ENCODE peak calls at places on chromosome 1, in nine cellular contexts. One of them, this sample, is unnamed.

GRCh38 chr1:48036693-48037386 is 39.7 kb upstream of the TRABD2B start:
- DNase-seq in aorta: no peak
- DNase-seq in type B pancreatic cell: no peak
- DNase-seq in Ammon's horn: no peak
- DNase-seq in stimulated activated CD4-positive, alpha-beta T cell treated with anti-CD3 and anti-CD28 coated beads, TNF-alpha, amount 100 ng/mL, for 1 hour: no peak
- DNase-seq in nucleus accumbens: no peak
- DNase-seq in retina: no peak
- DNase-seq in iris pigment epithelial cell: peak; percentile 55
- DNase-seq in epithelial cell of esophagus: peak; percentile 26
- DNase-seq in this sample: no peak

GRCh38 chr1:182716740-182717720 is 32.6 kb upstream of the RGS8 start:
- DNase-seq in Ammon's horn: no peak
- DNase-seq in iris pigment epithelial cell: no peak
- DNase-seq in type B pancreatic cell: no peak
- DNase-seq in epithelial cell of esophagus: no peak
- DNase-seq in aorta: no peak
- DNase-seq in retina: no peak
- DNase-seq in nucleus accumbens: no peak
- DNase-seq in stimulated activated CD4-positive, alpha-beta T cell treated with anti-CD3 and anti-CD28 coated beads, TNF-alpha, amount 100 ng/mL, for 1 hour: no peak
- DNase-seq in this sample: no peak

GRCh38 chr1:196933531-196934189 is 9.9 kb upstream of the CFHR2 start:
- DNase-seq in aorta: peak; percentile 38
- DNase-seq in retina: no peak
- DNase-seq in stimulated activated CD4-positive, alpha-beta T cell treated with anti-CD3 and anti-CD28 coated beads, TNF-alpha, amount 100 ng/mL, for 1 hour: no peak
- DNase-seq in iris pigment epithelial cell: no peak
- DNase-seq in Ammon's horn: no peak
- DNase-seq in epithelial cell of esophagus: no peak
- DNase-seq in type B pancreatic cell: no peak
- DNase-seq in nucleus accumbens: no peak
- DNase-seq in this sample: no peak

GRCh38 chr1:160416369-160416768 is 16.0 kb downstream of the VANGL2 start:
- DNase-seq in aorta: no peak
- DNase-seq in Ammon's horn: no peak
- DNase-seq in epithelial cell of esophagus: peak; percentile 74
- DNase-seq in type B pancreatic cell: no peak
- DNase-seq in nucleus accumbens: no peak
- DNase-seq in stimulated activated CD4-positive, alpha-beta T cell treated with anti-CD3 and anti-CD28 coated beads, TNF-alpha, amount 100 ng/mL, for 1 hour: no peak
- DNase-seq in iris pigment epithelial cell: peak; percentile 31
- DNase-seq in retina: peak; percentile 34
- DNase-seq in this sample: no peak

GRCh38 chr1:216306830-216307229 is 116.4 kb downstream of the USH2A start:
- DNase-seq in Ammon's horn: no peak
- DNase-seq in retina: no peak
- DNase-seq in nucleus accumbens: no peak
- DNase-seq in type B pancreatic cell: no peak
- DNase-seq in iris pigment epithelial cell: no peak
- DNase-seq in epithelial cell of esophagus: no peak
- DNase-seq in stimulated activated CD4-positive, alpha-beta T cell treated with anti-CD3 and anti-CD28 coated beads, TNF-alpha, amount 100 ng/mL, for 1 hour: no peak
- DNase-seq in aorta: no peak
- DNase-seq in this sample: no peak

GRCh38 chr1:218985424-218985823 is 188.3 kb upstream of the LYPLAL1 start:
- DNase-seq in epithelial cell of esophagus: no peak
- DNase-seq in stimulated activated CD4-positive, alpha-beta T cell treated with anti-CD3 and anti-CD28 coated beads, TNF-alpha, amount 100 ng/mL, for 1 hour: no peak
- DNase-seq in nucleus accumbens: no peak
- DNase-seq in retina: no peak
- DNase-seq in aorta: no peak
- DNase-seq in Ammon's horn: no peak
- DNase-seq in type B pancreatic cell: no peak
- DNase-seq in iris pigment epithelial cell: no peak
- DNase-seq in this sample: no peak

GRCh38 chr1:206575165-206575893 is 36.9 kb downstream of the EIF2D start:
- DNase-seq in stimulated activated CD4-positive, alpha-beta T cell treated with anti-CD3 and anti-CD28 coated beads, TNF-alpha, amount 100 ng/mL, for 1 hour: no peak
- DNase-seq in aorta: peak; percentile 72
- DNase-seq in epithelial cell of esophagus: peak; percentile 90
- DNase-seq in retina: no peak
- DNase-seq in nucleus accumbens: peak; percentile 30
- DNase-seq in Ammon's horn: peak; percentile 79
- DNase-seq in type B pancreatic cell: no peak
- DNase-seq in iris pigment epithelial cell: peak; percentile 95
- DNase-seq in this sample: peak; percentile 68

GRCh38 chr1:19825298-19825697 is 10.2 kb upstream of the RNF186 start:
- DNase-seq in type B pancreatic cell: no peak
- DNase-seq in retina: no peak
- DNase-seq in nucleus accumbens: no peak
- DNase-seq in stimulated activated CD4-positive, alpha-beta T cell treated with anti-CD3 and anti-CD28 coated beads, TNF-alpha, amount 100 ng/mL, for 1 hour: no peak
- DNase-seq in epithelial cell of esophagus: no peak
- DNase-seq in aorta: no peak
- DNase-seq in Ammon's horn: no peak
- DNase-seq in iris pigment epithelial cell: no peak
- DNase-seq in this sample: no peak

GRCh38 chr1:67732750-67733151 is 47.8 kb downstream of the GADD45A start:
- DNase-seq in epithelial cell of esophagus: no peak
- DNase-seq in stimulated activated CD4-positive, alpha-beta T cell treated with anti-CD3 and anti-CD28 coated beads, TNF-alpha, amount 100 ng/mL, for 1 hour: no peak
- DNase-seq in retina: no peak
- DNase-seq in Ammon's horn: no peak
- DNase-seq in iris pigment epithelial cell: peak; percentile 87
- DNase-seq in nucleus accumbens: no peak
- DNase-seq in type B pancreatic cell: no peak
- DNase-seq in aorta: peak; percentile 81
- DNase-seq in this sample: no peak

GRCh38 chr1:171566467-171566866 is 55.6 kb upstream of the MYOCOS start:
- DNase-seq in iris pigment epithelial cell: no peak
- DNase-seq in aorta: no peak
- DNase-seq in stimulated activated CD4-positive, alpha-beta T cell treated with anti-CD3 and anti-CD28 coated beads, TNF-alpha, amount 100 ng/mL, for 1 hour: no peak
- DNase-seq in epithelial cell of esophagus: no peak
- DNase-seq in Ammon's horn: peak; percentile 5
- DNase-seq in nucleus accumbens: no peak
- DNase-seq in type B pancreatic cell: no peak
- DNase-seq in retina: no peak
- DNase-seq in this sample: no peak

GRCh38 chr1:7680791-7681165 is 90.3 kb upstream of the VAMP3 start:
- DNase-seq in iris pigment epithelial cell: peak; percentile 12
- DNase-seq in type B pancreatic cell: no peak
- DNase-seq in Ammon's horn: peak; percentile 31
- DNase-seq in stimulated activated CD4-positive, alpha-beta T cell treated with anti-CD3 and anti-CD28 coated beads, TNF-alpha, amount 100 ng/mL, for 1 hour: no peak
- DNase-seq in retina: peak; percentile 95
- DNase-seq in epithelial cell of esophagus: no peak
- DNase-seq in aorta: no peak
- DNase-seq in nucleus accumbens: peak; percentile 63
- DNase-seq in this sample: peak; percentile 60

GRCh38 chr1:160834945-160835565 is 27.6 kb downstream of the CD244 start:
- DNase-seq in stimulated activated CD4-positive, alpha-beta T cell treated with anti-CD3 and anti-CD28 coated beads, TNF-alpha, amount 100 ng/mL, for 1 hour: peak; percentile 11
- DNase-seq in aorta: no peak
- DNase-seq in type B pancreatic cell: no peak
- DNase-seq in iris pigment epithelial cell: peak; percentile 45
- DNase-seq in Ammon's horn: no peak
- DNase-seq in epithelial cell of esophagus: peak; percentile 60
- DNase-seq in retina: no peak
- DNase-seq in nucleus accumbens: no peak
- DNase-seq in this sample: no peak

GRCh38 chr1:219177363-219177762 is 3.7 kb downstream of the LYPLAL1 start:
- DNase-seq in stimulated activated CD4-positive, alpha-beta T cell treated with anti-CD3 and anti-CD28 coated beads, TNF-alpha, amount 100 ng/mL, for 1 hour: no peak
- DNase-seq in aorta: no peak
- DNase-seq in retina: no peak
- DNase-seq in Ammon's horn: no peak
- DNase-seq in type B pancreatic cell: no peak
- DNase-seq in nucleus accumbens: no peak
- DNase-seq in iris pigment epithelial cell: no peak
- DNase-seq in epithelial cell of esophagus: peak; percentile 85
- DNase-seq in this sample: no peak

GRCh38 chr1:63674865-63675815 is 81.9 kb downstream of the PGM1 start:
- DNase-seq in stimulated activated CD4-positive, alpha-beta T cell treated with anti-CD3 and anti-CD28 coated beads, TNF-alpha, amount 100 ng/mL, for 1 hour: no peak
- DNase-seq in aorta: no peak
- DNase-seq in type B pancreatic cell: no peak
- DNase-seq in iris pigment epithelial cell: no peak
- DNase-seq in retina: peak; percentile 56
- DNase-seq in epithelial cell of esophagus: no peak
- DNase-seq in Ammon's horn: peak; percentile 14
- DNase-seq in nucleus accumbens: no peak
- DNase-seq in this sample: no peak

GRCh38 chr1:29827237-29827750 is 591.0 kb downstream of the PTPRU start:
- DNase-seq in nucleus accumbens: no peak
- DNase-seq in retina: no peak
- DNase-seq in type B pancreatic cell: no peak
- DNase-seq in stimulated activated CD4-positive, alpha-beta T cell treated with anti-CD3 and anti-CD28 coated beads, TNF-alpha, amount 100 ng/mL, for 1 hour: no peak
- DNase-seq in aorta: no peak
- DNase-seq in iris pigment epithelial cell: no peak
- DNase-seq in epithelial cell of esophagus: no peak
- DNase-seq in Ammon's horn: no peak
- DNase-seq in this sample: no peak

GRCh38 chr1:218743861-218744505 is 398.8 kb downstream of the TGFB2 start:
- DNase-seq in iris pigment epithelial cell: no peak
- DNase-seq in stimulated activated CD4-positive, alpha-beta T cell treated with anti-CD3 and anti-CD28 coated beads, TNF-alpha, amount 100 ng/mL, for 1 hour: no peak
- DNase-seq in aorta: no peak
- DNase-seq in Ammon's horn: no peak
- DNase-seq in retina: no peak
- DNase-seq in epithelial cell of esophagus: peak; percentile 50
- DNase-seq in type B pancreatic cell: no peak
- DNase-seq in nucleus accumbens: no peak
- DNase-seq in this sample: no peak